ENCODE peak calls at places on chromosomes 3 and 15, in six cellular contexts. One of them, this sample, is unnamed.

GRCh38 chr3:182816181-182816580 is 22.9 kb downstream of the ATP11B start:
- DNase-seq in foreskin keratinocyte: no peak
- DNase-seq in OCI-LY7: no peak
- DNase-seq in AG09319: no peak
- DNase-seq in ovary: no peak
- DNase-seq in breast epithelium: no peak
- DNase-seq in this sample: no peak

GRCh38 chr3:177860236-177860635 is 663.0 kb upstream of the TBL1XR1 start:
- DNase-seq in foreskin keratinocyte: no peak
- DNase-seq in OCI-LY7: no peak
- DNase-seq in AG09319: no peak
- DNase-seq in ovary: no peak
- DNase-seq in breast epithelium: no peak
- DNase-seq in this sample: no peak

GRCh38 chr15:40471105-40471777 is 457 bp downstream of the CHST14 start:
- DNase-seq in foreskin keratinocyte: no peak
- DNase-seq in OCI-LY7: peak; percentile 25
- DNase-seq in AG09319: no peak
- DNase-seq in ovary: peak; percentile 55
- DNase-seq in breast epithelium: no peak
- DNase-seq in this sample: no peak

GRCh38 chr3:185586644-185586964 is 509 bp downstream of the SENP2 start:
- DNase-seq in foreskin keratinocyte: no peak
- DNase-seq in OCI-LY7: no peak
- DNase-seq in AG09319: no peak
- DNase-seq in ovary: no peak
- DNase-seq in breast epithelium: no peak
- DNase-seq in this sample: no peak

GRCh38 chr3:69294014-69294771 is 91.7 kb downstream of the FRMD4B start:
- DNase-seq in foreskin keratinocyte: peak; percentile 100
- DNase-seq in OCI-LY7: no peak
- DNase-seq in AG09319: no peak
- DNase-seq in ovary: no peak
- DNase-seq in breast epithelium: no peak
- DNase-seq in this sample: no peak

GRCh38 chr15:90142216-90143175 is 40.2 kb upstream of the IDH2 start:
- DNase-seq in foreskin keratinocyte: no peak
- DNase-seq in OCI-LY7: no peak
- DNase-seq in AG09319: no peak
- DNase-seq in ovary: no peak
- DNase-seq in breast epithelium: no peak
- DNase-seq in this sample: no peak

GRCh38 chr15:23472678-23473077 is 25.6 kb upstream of the GOLGA6L2 start:
- DNase-seq in foreskin keratinocyte: no peak
- DNase-seq in OCI-LY7: no peak
- DNase-seq in AG09319: no peak
- DNase-seq in ovary: no peak
- DNase-seq in breast epithelium: no peak
- DNase-seq in this sample: no peak

GRCh38 chr3:134655706-134656105 is 4.9 kb upstream of the KY start:
- DNase-seq in foreskin keratinocyte: no peak
- DNase-seq in OCI-LY7: no peak
- DNase-seq in AG09319: no peak
- DNase-seq in ovary: no peak
- DNase-seq in breast epithelium: no peak
- DNase-seq in this sample: no peak

GRCh38 chr15:99121207-99121606 is 16.3 kb downstream of the SYNM start:
- DNase-seq in foreskin keratinocyte: no peak
- DNase-seq in OCI-LY7: no peak
- DNase-seq in AG09319: no peak
- DNase-seq in ovary: no peak
- DNase-seq in breast epithelium: no peak
- DNase-seq in this sample: no peak

GRCh38 chr15:39666671-39667070 is 85.8 kb downstream of the THBS1 start:
- DNase-seq in foreskin keratinocyte: no peak
- DNase-seq in OCI-LY7: no peak
- DNase-seq in AG09319: no peak
- DNase-seq in ovary: no peak
- DNase-seq in breast epithelium: no peak
- DNase-seq in this sample: no peak

GRCh38 chr3:20125912-20126311 is 60.1 kb downstream of the SGO1 start:
- DNase-seq in foreskin keratinocyte: no peak
- DNase-seq in OCI-LY7: peak; percentile 87
- DNase-seq in AG09319: no peak
- DNase-seq in ovary: no peak
- DNase-seq in breast epithelium: no peak
- DNase-seq in this sample: no peak

GRCh38 chr3:62039584-62039983 is 333.8 kb downstream of the FEZF2 start:
- DNase-seq in foreskin keratinocyte: no peak
- DNase-seq in OCI-LY7: no peak
- DNase-seq in AG09319: no peak
- DNase-seq in ovary: peak; percentile 29
- DNase-seq in breast epithelium: no peak
- DNase-seq in this sample: no peak
- TF ChIP-seq CTCF in foreskin keratinocyte: no peak
- TF ChIP-seq CTCF in OCI-LY7: no peak
- TF ChIP-seq CTCF in AG09319: no peak
- TF ChIP-seq CTCF in ovary: no peak
- TF ChIP-seq CTCF in breast epithelium: no peak
- TF ChIP-seq CTCF in this sample: no peak

GRCh38 chr3:24494616-24495333 is at the start of gene THRB:
- DNase-seq in foreskin keratinocyte: peak; percentile 67
- DNase-seq in OCI-LY7: no peak
- DNase-seq in AG09319: no peak
- DNase-seq in ovary: peak; percentile 59
- DNase-seq in breast epithelium: peak; percentile 60
- DNase-seq in this sample: peak; percentile 28
- TF ChIP-seq CTCF in foreskin keratinocyte: peak; percentile 59
- TF ChIP-seq CTCF in OCI-LY7: no peak
- TF ChIP-seq CTCF in AG09319: peak; percentile 13
- TF ChIP-seq CTCF in ovary: peak; percentile 28
- TF ChIP-seq CTCF in breast epithelium: no peak
- TF ChIP-seq CTCF in this sample: no peak

DNA sequence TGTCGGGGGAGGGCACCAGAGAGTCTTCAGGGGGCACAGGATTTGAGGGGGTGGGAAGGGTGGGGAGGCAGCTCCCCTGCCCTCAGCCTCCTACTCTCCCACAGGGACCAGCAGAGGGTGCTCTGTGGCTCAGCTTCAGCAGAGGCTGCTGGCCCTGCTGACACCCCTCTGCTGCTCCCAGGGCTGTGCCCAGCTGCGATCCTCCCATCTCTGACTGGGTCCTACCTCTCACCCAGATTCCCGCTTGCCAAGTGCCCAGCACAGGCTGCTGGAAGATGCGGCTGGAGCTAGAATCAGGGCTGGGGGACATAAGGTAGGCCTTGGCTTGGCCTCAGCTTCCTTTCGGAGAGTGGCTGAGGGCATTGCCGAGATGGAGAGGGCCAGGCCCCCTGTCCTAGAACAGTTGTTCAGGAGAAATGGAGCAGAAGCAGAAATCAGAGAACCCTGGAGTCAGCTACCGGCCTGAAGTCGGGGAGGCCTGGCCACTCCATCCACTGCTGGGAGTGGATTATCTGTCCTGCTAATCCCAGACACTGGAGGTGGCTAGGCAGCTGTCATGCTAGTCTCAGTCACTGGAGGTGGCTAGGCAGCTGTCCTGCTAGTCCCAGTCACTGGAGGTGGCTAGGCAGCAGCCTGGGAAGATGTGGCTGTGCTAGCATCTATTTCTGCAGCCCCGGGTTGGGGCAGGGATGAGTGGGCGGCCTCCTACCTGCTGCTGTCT is 3.9 kb downstream of the GRM2 start:
- DNase-seq in foreskin keratinocyte: no peak
- DNase-seq in OCI-LY7: peak; percentile 12
- DNase-seq in AG09319: no peak
- DNase-seq in ovary: no peak
- DNase-seq in breast epithelium: no peak
- DNase-seq in this sample: no peak
- TF ChIP-seq CTCF in foreskin keratinocyte: peak; percentile 33
- TF ChIP-seq CTCF in OCI-LY7: no peak
- TF ChIP-seq CTCF in AG09319: no peak
- TF ChIP-seq CTCF in ovary: no peak
- TF ChIP-seq CTCF in breast epithelium: no peak
- TF ChIP-seq CTCF in this sample: no peak

GRCh38 chr15:59376735-59377134 is 4.1 kb upstream of the MYO1E start:
- DNase-seq in foreskin keratinocyte: no peak
- DNase-seq in OCI-LY7: peak; percentile 65
- DNase-seq in AG09319: no peak
- DNase-seq in ovary: no peak
- DNase-seq in breast epithelium: no peak
- DNase-seq in this sample: no peak
- TF ChIP-seq CTCF in foreskin keratinocyte: peak; percentile 59
- TF ChIP-seq CTCF in OCI-LY7: peak; percentile 78
- TF ChIP-seq CTCF in AG09319: peak; percentile 12
- TF ChIP-seq CTCF in ovary: no peak
- TF ChIP-seq CTCF in breast epithelium: no peak
- TF ChIP-seq CTCF in this sample: no peak

GRCh38 chr3:130892759-130893239 is 1.1 kb upstream of the ATP2C1 start:
- DNase-seq in foreskin keratinocyte: peak; percentile 80
- DNase-seq in OCI-LY7: peak; percentile 86
- DNase-seq in AG09319: peak; percentile 52
- DNase-seq in ovary: peak; percentile 41
- DNase-seq in breast epithelium: peak; percentile 72
- DNase-seq in this sample: no peak
- TF ChIP-seq CTCF in foreskin keratinocyte: peak; percentile 93
- TF ChIP-seq CTCF in OCI-LY7: peak; percentile 97
- TF ChIP-seq CTCF in AG09319: peak; percentile 81
- TF ChIP-seq CTCF in ovary: peak; percentile 79
- TF ChIP-seq CTCF in breast epithelium: peak; percentile 84
- TF ChIP-seq CTCF in this sample: peak; percentile 39

DNA sequence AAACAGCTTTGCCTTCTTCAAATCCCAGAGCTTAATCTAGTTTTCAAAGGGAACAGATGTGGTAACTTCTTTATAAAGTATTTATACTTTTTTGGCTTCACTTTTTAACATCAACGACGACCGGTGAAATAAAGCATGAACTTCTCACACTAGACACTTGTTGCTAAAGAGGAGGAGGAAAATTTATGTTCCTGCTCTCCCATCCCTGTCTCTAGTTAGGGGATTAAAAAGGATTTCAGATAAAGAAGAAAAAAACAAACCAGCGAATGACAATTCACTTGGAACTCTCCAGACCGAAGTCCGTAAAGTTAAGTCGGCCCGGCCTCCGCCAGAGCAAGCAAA is 672 bp downstream of the NEDD4 start:
- DNase-seq in foreskin keratinocyte: no peak
- DNase-seq in OCI-LY7: peak; percentile 4
- DNase-seq in AG09319: no peak
- DNase-seq in ovary: no peak
- DNase-seq in breast epithelium: no peak
- DNase-seq in this sample: no peak
- TF ChIP-seq CTCF in foreskin keratinocyte: no peak
- TF ChIP-seq CTCF in OCI-LY7: no peak
- TF ChIP-seq CTCF in AG09319: no peak
- TF ChIP-seq CTCF in ovary: no peak
- TF ChIP-seq CTCF in breast epithelium: no peak
- TF ChIP-seq CTCF in this sample: no peak

GRCh38 chr15:91265431-91265940 is 165.4 kb downstream of the SV2B start:
- DNase-seq in foreskin keratinocyte: no peak
- DNase-seq in OCI-LY7: no peak
- DNase-seq in AG09319: no peak
- DNase-seq in ovary: no peak
- DNase-seq in breast epithelium: no peak
- DNase-seq in this sample: no peak

GRCh38 chr15:91271565-91272153 is 171.6 kb downstream of the SV2B start:
- DNase-seq in foreskin keratinocyte: peak; percentile 46
- DNase-seq in OCI-LY7: peak; percentile 73
- DNase-seq in AG09319: peak; percentile 14
- DNase-seq in ovary: peak; percentile 47
- DNase-seq in breast epithelium: peak; percentile 30
- DNase-seq in this sample: no peak

GRCh38 chr15:91270747-91271146 is 170.7 kb downstream of the SV2B start:
- DNase-seq in foreskin keratinocyte: no peak
- DNase-seq in OCI-LY7: no peak
- DNase-seq in AG09319: no peak
- DNase-seq in ovary: no peak
- DNase-seq in breast epithelium: no peak
- DNase-seq in this sample: no peak

GRCh38 chr15:91264651-91265351 is 164.7 kb downstream of the SV2B start:
- DNase-seq in foreskin keratinocyte: no peak
- DNase-seq in OCI-LY7: no peak
- DNase-seq in AG09319: no peak
- DNase-seq in ovary: no peak
- DNase-seq in breast epithelium: no peak
- DNase-seq in this sample: no peak

GRCh38 chr15:91268510-91268909 is 168.5 kb downstream of the SV2B start:
- DNase-seq in foreskin keratinocyte: no peak
- DNase-seq in OCI-LY7: peak; percentile 39
- DNase-seq in AG09319: no peak
- DNase-seq in ovary: no peak
- DNase-seq in breast epithelium: no peak
- DNase-seq in this sample: no peak
- TF ChIP-seq CTCF in foreskin keratinocyte: peak; percentile 48
- TF ChIP-seq CTCF in OCI-LY7: peak; percentile 71
- TF ChIP-seq CTCF in AG09319: peak; percentile 7
- TF ChIP-seq CTCF in ovary: no peak
- TF ChIP-seq CTCF in breast epithelium: no peak
- TF ChIP-seq CTCF in this sample: no peak

GRCh38 chr15:66680502-66680901 is 21.5 kb upstream of the SMAD6 start:
- DNase-seq in foreskin keratinocyte: no peak
- DNase-seq in OCI-LY7: no peak
- DNase-seq in AG09319: no peak
- DNase-seq in ovary: no peak
- DNase-seq in breast epithelium: no peak
- DNase-seq in this sample: no peak

GRCh38 chr15:66679043-66679656 is 22.9 kb upstream of the SMAD6 start:
- DNase-seq in foreskin keratinocyte: no peak
- DNase-seq in OCI-LY7: no peak
- DNase-seq in AG09319: no peak
- DNase-seq in ovary: no peak
- DNase-seq in breast epithelium: no peak
- DNase-seq in this sample: no peak

GRCh38 chr15:66681395-66681794 is 20.6 kb upstream of the SMAD6 start:
- DNase-seq in foreskin keratinocyte: no peak
- DNase-seq in OCI-LY7: no peak
- DNase-seq in AG09319: no peak
- DNase-seq in ovary: no peak
- DNase-seq in breast epithelium: no peak
- DNase-seq in this sample: no peak

GRCh38 chr15:66677336-66677735 is 24.7 kb upstream of the SMAD6 start:
- DNase-seq in foreskin keratinocyte: no peak
- DNase-seq in OCI-LY7: no peak
- DNase-seq in AG09319: no peak
- DNase-seq in ovary: no peak
- DNase-seq in breast epithelium: no peak
- DNase-seq in this sample: no peak

DNA sequence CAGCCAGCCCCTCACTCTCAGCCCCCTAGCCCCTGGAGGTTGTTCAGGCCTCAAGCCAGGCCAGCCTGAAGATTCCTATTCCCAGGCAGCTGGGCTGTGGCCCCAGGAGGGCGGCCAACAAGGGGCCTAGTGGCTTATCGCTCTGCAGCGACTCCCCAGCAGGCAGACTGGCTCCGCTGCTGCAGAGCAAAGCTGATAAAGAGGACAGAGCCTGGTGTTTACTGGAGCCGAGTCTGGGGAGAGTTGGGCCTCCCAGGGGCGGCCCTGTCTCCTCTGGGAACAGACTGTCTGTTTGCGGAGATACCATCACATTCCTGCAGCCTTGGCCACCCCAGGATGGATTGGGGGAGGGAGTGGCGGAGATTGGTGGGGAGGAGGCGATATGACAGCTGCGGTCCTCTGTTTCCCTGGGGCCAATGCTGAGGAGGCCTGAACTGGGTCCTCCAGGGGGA is 22.4 kb upstream of the SMAD6 start:
- DNase-seq in foreskin keratinocyte: no peak
- DNase-seq in OCI-LY7: no peak
- DNase-seq in AG09319: no peak
- DNase-seq in ovary: peak; percentile 50
- DNase-seq in breast epithelium: no peak
- DNase-seq in this sample: no peak
- TF ChIP-seq CTCF in foreskin keratinocyte: no peak
- TF ChIP-seq CTCF in OCI-LY7: no peak
- TF ChIP-seq CTCF in AG09319: no peak
- TF ChIP-seq CTCF in ovary: no peak
- TF ChIP-seq CTCF in breast epithelium: no peak
- TF ChIP-seq CTCF in this sample: no peak

This sample was measured in omental fat pad.